ENCODE peak calls at places on chromosomes 2 and 18, in nine cellular contexts. G is adrenal gland; Z is heart left ventricle; W is BE2C; U is suprapubic skin; Q is CD8-positive, alpha-beta memory T cell; C is CD4-positive, alpha-beta memory T cell; F is tibial artery; S is tibial nerve. B is an unnamed sample.

GRCh38 chr18:47737956-47738355 is 192.5 kb downstream of the SMAD2 start:
- DNase-seq in Q (no peak), U (no peak), G (no peak), W (no peak), F (no peak), Z (no peak), S (no peak), C (no peak), B (no peak)

GRCh38 chr2:46200100-46200690 is 97.0 kb upstream of the EPAS1 start:
- DNase-seq in G (no peak), F (no peak), U (no peak), C (no peak), Z (no peak), S (no peak), W (no peak), Q (no peak), B (no peak)

GRCh38 chr2:148362144-148362796 is 282.3 kb upstream of the EPC2 start:
- DNase-seq in Q (no peak), S (no peak), W (no peak), C (no peak), F (no peak), Z (no peak), G (no peak), U (no peak), B (no peak)

GRCh38 chr2:227219312-227220105 is 55.1 kb downstream of the COL4A3 start:
- DNase-seq in C (no peak), W (no peak), S (no peak), Z (no peak), Q (no peak), F (no peak), G (no peak), U (no peak), B (no peak)

GRCh38 chr2:46887028-46887885 is 28.3 kb downstream of the MCFD2 start:
- DNase-seq in Z (no peak), Q (no peak), U (no peak), W (no peak), G (no peak), S (no peak), C (no peak), F (no peak), B (no peak)

GRCh38 chr2:53632714-53633113 is 134.9 kb upstream of the CHAC2 start:
- DNase-seq in Q (no peak), W (no peak), C (no peak), S (no peak), Z (no peak), U (no peak), G (no peak), F (no peak), B (no peak)

GRCh38 chr2:70570041-70570661 is 16.5 kb upstream of the TGFA start:
- DNase-seq in U (no peak), Q (no peak), F (no peak), C (no peak), S (no peak), Z (no peak), G (no peak), W (no peak), B (no peak)

GRCh38 chr2:145108385-145108784 is 588.5 kb upstream of the ZEB2 start:
- DNase-seq in G (no peak), F (no peak), W (peak; percentile 31), Z (no peak), S (no peak), U (no peak), Q (no peak), C (no peak), B (no peak)

GRCh38 chr18:48990497-48991298 is 39.9 kb upstream of the SMAD7 start:
- DNase-seq in S (no peak), Q (no peak), W (no peak), Z (no peak), U (no peak), G (peak; percentile 83), F (peak; percentile 89), C (no peak), B (no peak)

GRCh38 chr2:176613358-176614032 is 344.3 kb downstream of the MTX2 start:
- DNase-seq in W (no peak), Q (no peak), S (no peak), Z (no peak), G (no peak), U (no peak), C (no peak), F (no peak), B (no peak)

GRCh38 chr2:121247534-121247933 is 37.5 kb downstream of the TFCP2L1 start:
- DNase-seq in U (no peak), S (no peak), Q (no peak), G (no peak), C (no peak), F (no peak), W (no peak), Z (no peak), B (no peak)

GRCh38 chr2:240935101-240935876 is 29.2 kb downstream of the CROCC2 start:
- DNase-seq in F (no peak), C (no peak), Q (no peak), S (no peak), W (peak; percentile 24), Z (peak; percentile 12), U (peak; percentile 45), G (no peak), B (peak; percentile 9)

GRCh38 chr2:235989591-235989990 is 178.6 kb downstream of the GBX2 start:
- DNase-seq in G (no peak), U (no peak), C (no peak), F (no peak), Z (no peak), S (no peak), Q (no peak), W (no peak), B (no peak)

GRCh38 chr2:132462242-132462641 is 45.6 kb downstream of the GPR39 start:
- DNase-seq in S (no peak), Q (no peak), W (no peak), G (no peak), Z (no peak), U (no peak), F (no peak), C (no peak), B (no peak)

GRCh38 chr2:132466428-132467028 is 49.9 kb downstream of the GPR39 start:
- DNase-seq in F (no peak), Z (no peak), W (no peak), S (no peak), Q (no peak), G (no peak), C (no peak), U (no peak), B (no peak)

GRCh38 chr2:132460781-132461180 is 44.2 kb downstream of the GPR39 start:
- DNase-seq in G (no peak), W (no peak), U (no peak), F (no peak), Q (no peak), S (no peak), Z (no peak), C (no peak), B (no peak)

GRCh38 chr2:132465917-132466316 is 49.3 kb downstream of the GPR39 start:
- DNase-seq in G (no peak), F (no peak), C (no peak), S (no peak), Q (no peak), W (no peak), Z (no peak), U (no peak), B (no peak)

DNA sequence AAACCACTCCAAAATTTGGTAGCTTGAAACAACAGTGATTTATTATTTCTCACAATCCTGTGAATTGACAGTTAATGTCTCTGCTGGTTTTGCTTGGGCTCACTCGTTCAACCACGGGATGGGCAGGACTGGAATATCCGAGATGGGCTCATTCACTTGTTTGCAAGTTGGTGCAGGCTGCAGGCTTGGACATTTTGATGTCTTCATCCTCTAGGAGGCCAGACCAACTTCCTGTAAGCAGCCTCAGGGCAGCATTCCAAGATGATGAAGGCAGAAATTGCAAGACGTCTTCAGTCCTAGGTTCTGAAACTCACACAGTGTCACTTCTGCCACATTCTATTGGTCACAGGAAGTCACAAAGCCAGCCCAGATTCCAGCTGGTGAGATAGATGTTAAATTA is 47.1 kb downstream of the GPR39 start:
- DNase-seq in C (no peak), Q (no peak), Z (no peak), G (no peak), W (no peak), S (no peak), F (no peak), U (no peak), B (no peak)
- H3K9me3 ChIP-seq in C (no peaks in the 10 kb centered on the region), Q (peaks cover 8% of the 10 kb centered on the region), Z (peaks cover 35% of the 10 kb centered on the region), G (no peaks in the 10 kb centered on the region), W (no peaks in the 10 kb centered on the region), S (peaks cover 48% of the 10 kb centered on the region), F (peaks cover 5% of the 10 kb centered on the region), U (peaks cover 13% of the 10 kb centered on the region), B (no peaks in the 10 kb centered on the region)

GRCh38 chr18:51862311-51862710 is 477.7 kb upstream of the DCC start:
- DNase-seq in Q (no peak), S (no peak), G (no peak), U (no peak), F (no peak), C (no peak), W (no peak), Z (no peak), B (no peak)
- H3K9me3 ChIP-seq in Q (no peaks in the 10 kb centered on the region), S (peaks cover 13% of the 10 kb centered on the region), G (no peaks in the 10 kb centered on the region), U (peaks cover 13% of the 10 kb centered on the region), F (no peaks in the 10 kb centered on the region), C (no peaks in the 10 kb centered on the region), W (no peaks in the 10 kb centered on the region), Z (no peaks in the 10 kb centered on the region), B (peaks cover 2% of the 10 kb centered on the region)

DNA sequence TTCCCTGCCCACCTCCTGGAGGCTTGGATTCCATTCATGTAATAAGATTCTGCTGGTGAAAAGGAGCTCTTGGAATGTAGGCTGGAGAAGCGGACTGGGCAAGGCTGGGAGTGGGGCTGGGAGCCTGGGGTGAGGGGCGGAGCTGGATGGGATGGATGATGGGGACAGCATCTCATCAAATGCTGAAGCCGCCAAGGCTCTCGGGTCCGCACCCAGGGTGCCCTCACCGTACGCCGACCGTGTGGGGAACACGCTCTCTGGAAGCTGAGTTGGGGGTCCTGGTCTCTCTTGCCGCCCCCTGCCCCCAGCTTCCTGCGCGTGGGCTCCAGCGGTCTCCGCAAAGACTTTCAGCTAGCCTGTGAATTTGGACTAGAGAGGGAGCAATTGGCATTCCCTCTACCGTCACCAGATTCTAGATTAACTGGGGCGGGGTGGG is 9.1 kb downstream of the RAX start:
- DNase-seq in W (no peak), Q (no peak), Z (no peak), F (no peak), C (no peak), U (no peak), S (no peak), G (no peak), B (no peak)
- H3K9me3 ChIP-seq in W (no peaks in the 10 kb centered on the region), Q (no peaks in the 10 kb centered on the region), Z (no peaks in the 10 kb centered on the region), F (no peaks in the 10 kb centered on the region), C (no peaks in the 10 kb centered on the region), U (no peaks in the 10 kb centered on the region), S (peaks cover 7% of the 10 kb centered on the region), G (no peaks in the 10 kb centered on the region), B (no peaks in the 10 kb centered on the region)

DNA sequence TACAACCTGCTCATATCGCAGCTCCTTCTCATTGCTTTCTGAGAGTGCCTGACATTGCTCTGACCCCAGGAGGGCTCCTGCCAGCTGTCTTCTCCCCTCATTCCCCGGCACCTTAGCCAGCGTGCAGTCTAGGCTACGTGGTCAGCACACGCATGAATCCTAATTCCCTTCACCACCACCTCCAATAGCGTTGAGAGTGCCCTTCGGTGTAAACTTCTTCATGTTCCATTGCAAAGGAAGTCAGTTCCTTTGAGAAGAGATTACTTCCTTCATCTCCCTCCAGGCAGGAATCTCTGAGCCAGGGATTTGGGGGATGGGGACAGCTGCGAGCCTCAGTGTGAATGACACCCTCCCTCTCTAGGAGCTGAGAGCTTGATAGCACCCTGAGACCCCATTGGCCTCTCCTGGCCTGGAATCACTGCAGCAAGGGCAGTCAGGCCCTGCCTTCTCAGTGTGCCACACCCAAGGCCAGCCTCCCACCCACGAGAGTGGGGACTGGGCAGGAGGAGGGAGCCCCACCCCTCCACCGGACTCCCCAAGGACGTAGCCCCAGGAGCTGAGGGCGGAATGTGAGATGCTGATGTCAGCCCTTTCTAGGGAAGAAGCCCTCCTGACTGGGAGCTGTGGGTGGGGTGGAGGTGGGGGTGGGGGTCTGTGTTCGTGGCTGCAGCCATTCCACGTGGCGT is 53.4 kb downstream of the SLC66A2 start:
- DNase-seq in G (no peak), C (no peak), S (no peak), F (no peak), Q (no peak), U (peak; percentile 59), W (no peak), Z (no peak), B (no peak)
- H3K9me3 ChIP-seq in G (no peaks in the 10 kb centered on the region), C (no peaks in the 10 kb centered on the region), S (peaks cover 88% of the 10 kb centered on the region), F (peaks cover 7% of the 10 kb centered on the region), Q (peaks cover 11% of the 10 kb centered on the region), U (peaks cover 41% of the 10 kb centered on the region), W (no peaks in the 10 kb centered on the region), Z (peaks cover 56% of the 10 kb centered on the region), B (peaks cover 17% of the 10 kb centered on the region)